ENCODE peak calls at places on chromosomes 16 and 17, in nine cellular contexts. One of them, this sample, is unnamed.

GRCh38 chr17:77354721-77355455 is 214.1 kb downstream of the SEC14L1 start:
- DNase-seq in Jurkat, Clone E6-1: no peak
- DNase-seq in PC-9: no peak
- DNase-seq in thoracic aorta: no peak
- DNase-seq in D721Med: no peak
- DNase-seq in activated naive CD8-positive, alpha-beta T cell treated with anti-CD3 and anti-CD28 coated beads, Interleukin-2, amount 50 U/mL, for 16 hours: no peak
- DNase-seq in hypothalamus: no peak
- DNase-seq in activated CD4-positive, alpha-beta T cell treated with anti-CD3 and anti-CD28 coated beads, Interleukin-2, amount 50 U/mL, for 4 hours: no peak
- DNase-seq in COLO829: no peak
- DNase-seq in this sample: peak

GRCh38 chr16:56610609-56611111 is 2.3 kb downstream of the MT2A start:
- DNase-seq in COLO829: no peak
- DNase-seq in activated naive CD8-positive, alpha-beta T cell treated with anti-CD3 and anti-CD28 coated beads, Interleukin-2, amount 50 U/mL, for 16 hours: no peak
- DNase-seq in PC-9: no peak
- DNase-seq in activated CD4-positive, alpha-beta T cell treated with anti-CD3 and anti-CD28 coated beads, Interleukin-2, amount 50 U/mL, for 4 hours: peak
- DNase-seq in D721Med: no peak
- DNase-seq in thoracic aorta: no peak
- DNase-seq in hypothalamus: no peak
- DNase-seq in Jurkat, Clone E6-1: peak
- DNase-seq in this sample: no peak

GRCh38 chr16:56450275-56450889 is 750 bp downstream of the NUDT21 start:
- DNase-seq in activated naive CD8-positive, alpha-beta T cell treated with anti-CD3 and anti-CD28 coated beads, Interleukin-2, amount 50 U/mL, for 16 hours: no peak
- DNase-seq in activated CD4-positive, alpha-beta T cell treated with anti-CD3 and anti-CD28 coated beads, Interleukin-2, amount 50 U/mL, for 4 hours: no peak
- DNase-seq in D721Med: no peak
- DNase-seq in COLO829: no peak
- DNase-seq in thoracic aorta: no peak
- DNase-seq in Jurkat, Clone E6-1: no peak
- DNase-seq in PC-9: no peak
- DNase-seq in hypothalamus: no peak
- DNase-seq in this sample: no peak

GRCh38 chr17:55245986-55246385 is 18.8 kb upstream of the HLF start:
- DNase-seq in D721Med: no peak
- DNase-seq in activated CD4-positive, alpha-beta T cell treated with anti-CD3 and anti-CD28 coated beads, Interleukin-2, amount 50 U/mL, for 4 hours: no peak
- DNase-seq in PC-9: no peak
- DNase-seq in Jurkat, Clone E6-1: no peak
- DNase-seq in hypothalamus: no peak
- DNase-seq in COLO829: no peak
- DNase-seq in thoracic aorta: no peak
- DNase-seq in activated naive CD8-positive, alpha-beta T cell treated with anti-CD3 and anti-CD28 coated beads, Interleukin-2, amount 50 U/mL, for 16 hours: no peak
- DNase-seq in this sample: no peak

GRCh38 chr17:57892146-57892819 is 42.4 kb upstream of the MRPS23 start:
- DNase-seq in activated CD4-positive, alpha-beta T cell treated with anti-CD3 and anti-CD28 coated beads, Interleukin-2, amount 50 U/mL, for 4 hours: peak
- DNase-seq in hypothalamus: peak
- DNase-seq in PC-9: no peak
- DNase-seq in COLO829: peak
- DNase-seq in thoracic aorta: no peak
- DNase-seq in Jurkat, Clone E6-1: peak
- DNase-seq in activated naive CD8-positive, alpha-beta T cell treated with anti-CD3 and anti-CD28 coated beads, Interleukin-2, amount 50 U/mL, for 16 hours: peak
- DNase-seq in D721Med: peak
- DNase-seq in this sample: peak

GRCh38 chr17:82876602-82877391 is 37.0 kb upstream of the ZNF750 start:
- DNase-seq in D721Med: no peak
- DNase-seq in COLO829: peak
- DNase-seq in activated CD4-positive, alpha-beta T cell treated with anti-CD3 and anti-CD28 coated beads, Interleukin-2, amount 50 U/mL, for 4 hours: no peak
- DNase-seq in activated naive CD8-positive, alpha-beta T cell treated with anti-CD3 and anti-CD28 coated beads, Interleukin-2, amount 50 U/mL, for 16 hours: no peak
- DNase-seq in Jurkat, Clone E6-1: no peak
- DNase-seq in PC-9: peak
- DNase-seq in thoracic aorta: no peak
- DNase-seq in hypothalamus: peak
- DNase-seq in this sample: peak

GRCh38 chr16:83843657-83844056 is 35.9 kb downstream of the HSBP1 start:
- DNase-seq in thoracic aorta: no peak
- DNase-seq in activated CD4-positive, alpha-beta T cell treated with anti-CD3 and anti-CD28 coated beads, Interleukin-2, amount 50 U/mL, for 4 hours: no peak
- DNase-seq in Jurkat, Clone E6-1: no peak
- DNase-seq in D721Med: no peak
- DNase-seq in PC-9: no peak
- DNase-seq in hypothalamus: no peak
- DNase-seq in activated naive CD8-positive, alpha-beta T cell treated with anti-CD3 and anti-CD28 coated beads, Interleukin-2, amount 50 U/mL, for 16 hours: no peak
- DNase-seq in COLO829: no peak
- DNase-seq in this sample: no peak

GRCh38 chr17:82698065-82698973 is at the start of gene RAB40B:
- DNase-seq in COLO829: peak
- DNase-seq in Jurkat, Clone E6-1: peak
- DNase-seq in PC-9: peak
- DNase-seq in D721Med: peak
- DNase-seq in activated naive CD8-positive, alpha-beta T cell treated with anti-CD3 and anti-CD28 coated beads, Interleukin-2, amount 50 U/mL, for 16 hours: peak
- DNase-seq in hypothalamus: peak
- DNase-seq in thoracic aorta: peak
- DNase-seq in activated CD4-positive, alpha-beta T cell treated with anti-CD3 and anti-CD28 coated beads, Interleukin-2, amount 50 U/mL, for 4 hours: peak
- DNase-seq in this sample: peak

GRCh38 chr17:51676691-51677487 is 416.5 kb downstream of the UTP18 start:
- DNase-seq in activated CD4-positive, alpha-beta T cell treated with anti-CD3 and anti-CD28 coated beads, Interleukin-2, amount 50 U/mL, for 4 hours: no peak
- DNase-seq in PC-9: no peak
- DNase-seq in COLO829: no peak
- DNase-seq in thoracic aorta: no peak
- DNase-seq in D721Med: no peak
- DNase-seq in hypothalamus: no peak
- DNase-seq in Jurkat, Clone E6-1: no peak
- DNase-seq in activated naive CD8-positive, alpha-beta T cell treated with anti-CD3 and anti-CD28 coated beads, Interleukin-2, amount 50 U/mL, for 16 hours: no peak
- DNase-seq in this sample: no peak

GRCh38 chr16:3643095-3643730 is 11.3 kb upstream of the DNASE1 start:
- DNase-seq in hypothalamus: no peak
- DNase-seq in PC-9: no peak
- DNase-seq in COLO829: no peak
- DNase-seq in activated CD4-positive, alpha-beta T cell treated with anti-CD3 and anti-CD28 coated beads, Interleukin-2, amount 50 U/mL, for 4 hours: no peak
- DNase-seq in thoracic aorta: no peak
- DNase-seq in activated naive CD8-positive, alpha-beta T cell treated with anti-CD3 and anti-CD28 coated beads, Interleukin-2, amount 50 U/mL, for 16 hours: no peak
- DNase-seq in D721Med: no peak
- DNase-seq in Jurkat, Clone E6-1: no peak
- DNase-seq in this sample: no peak

This sample was measured in stromal cell of bone marrow.